ENCODE peak calls at places on chromosomes 7 and 10, in nine cellular contexts. Y is small intestine, Z is GM23248, O is thoracic aorta, T is prostate gland, X is mucosa of descending colon, I is kidney epithelial cell, U is cardiac muscle cell, A is adipocyte. C is an unnamed sample. For H3K36me3, the result is how much of the 10 kb centered on the place peaks cover.

GRCh38 chr10:13865758-13866491 is 279.2 kb downstream of the PRPF18 start:
- DNase-seq in Z (peak), Y (no peak), O (no peak), X (no peak), A (peak), I (peak), U (peak), T (no peak), C (peak)

GRCh38 chr10:42421812-42422211 is 216.6 kb downstream of the ZNF33B start:
- DNase-seq in Z (no peak), X (no peak), A (peak), U (no peak), O (no peak), Y (no peak), T (no peak), I (no peak), C (no peak)

GRCh38 chr10:72260588-72261322 is 13.0 kb upstream of the DDIT4 start:
- DNase-seq in A (peak), O (no peak), Z (peak), Y (peak), I (no peak), U (peak), T (peak), X (peak), C (peak)

GRCh38 chr10:36094091-36094490 is 452.0 kb upstream of the FZD8 start:
- DNase-seq in T (no peak), U (no peak), I (no peak), Z (peak), O (no peak), Y (no peak), A (no peak), X (no peak), C (no peak)

GRCh38 chr10:99560277-99561126 is 27.8 kb downstream of the NKX2-3 start:
- DNase-seq in Y (peak), Z (peak), U (peak), A (peak), X (no peak), O (no peak), T (peak), I (no peak), C (no peak)

GRCh38 chr7:2970907-2971306 is 72.8 kb downstream of the CARD11 start:
- DNase-seq in X (no peak), U (no peak), Z (no peak), O (no peak), Y (no peak), A (no peak), T (no peak), I (no peak), C (no peak)

GRCh38 chr7:115941703-115942268 is 88.8 kb downstream of the TFEC start:
- DNase-seq in O (no peak), I (peak), U (peak), Z (peak), X (no peak), Y (no peak), A (no peak), T (no peak), C (no peak)

GRCh38 chr10:81018898-81019890 is 481.5 kb downstream of the SH2D4B start:
- DNase-seq in O (no peak), I (peak), U (peak), Z (peak), X (no peak), A (peak), Y (peak), T (peak), C (no peak)

GRCh38 chr10:69874464-69874863 is 72.8 kb downstream of the COL13A1 start:
- DNase-seq in X (no peak), Z (peak), I (no peak), U (peak), O (no peak), Y (no peak), T (no peak), A (peak), C (no peak)

GRCh38 chr7:28774529-28775057 is 183.5 kb downstream of the TRIL start:
- DNase-seq in X (no peak), T (no peak), Z (peak), U (no peak), A (peak), Y (no peak), I (no peak), O (no peak), C (no peak)

GRCh38 chr7:148483941-148484340 is 106.6 kb upstream of the C7orf33 start:
- DNase-seq in Y (no peak), T (no peak), I (no peak), Z (no peak), X (no peak), O (no peak), A (no peak), U (no peak), C (no peak)

GRCh38 chr7:115328018-115328417 is 406.1 kb downstream of the MDFIC start:
- DNase-seq in O (no peak), T (no peak), X (no peak), A (no peak), U (no peak), I (no peak), Y (no peak), Z (no peak), C (no peak)

GRCh38 chr10:49508249-49508648 is 30.7 kb downstream of the ERCC6 start:
- DNase-seq in A (no peak), T (no peak), Y (peak), O (no peak), Z (no peak), X (no peak), U (no peak), I (no peak), C (no peak)

GRCh38 chr10:5416981-5417380 is 4.6 kb downstream of the NET1 start:
- DNase-seq in A (no peak), I (no peak), U (no peak), X (no peak), Y (no peak), Z (no peak), T (no peak), O (no peak), C (no peak)

GRCh38 chr10:8116926-8117493 is 62.5 kb downstream of the GATA3 start:
- DNase-seq in U (peak), Y (no peak), A (no peak), X (no peak), I (no peak), T (no peak), Z (no peak), O (no peak), C (no peak)

GRCh38 chr7:71824356-71824755 is 587.8 kb downstream of the CALN1 start:
- DNase-seq in U (peak), O (no peak), T (no peak), I (no peak), Z (peak), X (no peak), Y (no peak), A (peak), C (no peak)

GRCh38 chr7:20577362-20578069 is 38.0 kb upstream of the ABCB5 start:
- DNase-seq in U (peak), Z (no peak), O (no peak), T (no peak), X (no peak), A (peak), Y (peak), I (no peak), C (no peak)

GRCh38 chr10:101968286-101968685 is 87.7 kb downstream of the ARMH3 start:
- DNase-seq in T (no peak), O (no peak), U (no peak), Y (no peak), I (no peak), X (no peak), Z (no peak), A (no peak), C (no peak)

GRCh38 chr7:1807821-1808600 is 137.9 kb downstream of the ELFN1 start:
- DNase-seq in O (no peak), X (no peak), Y (no peak), T (no peak), I (no peak), Z (no peak), U (no peak), A (no peak), C (no peak)

GRCh38 chr7:67392596-67393438 is 396.2 kb downstream of the TYW1 start:
- DNase-seq in I (no peak), Y (no peak), Z (no peak), O (no peak), A (no peak), X (no peak), T (peak), U (no peak), C (no peak)

GRCh38 chr10:88194041-88194887 is 330.8 kb downstream of the PTEN start:
- DNase-seq in Z (peak), O (no peak), T (no peak), A (no peak), Y (peak), I (no peak), X (no peak), U (peak), C (no peak)

GRCh38 chr7:123041085-123041484 is 45.6 kb upstream of the TAS2R16 start:
- DNase-seq in A (peak), U (peak), X (no peak), Z (no peak), Y (no peak), T (no peak), I (peak), O (no peak), C (no peak)

GRCh38 chr10:68402271-68402670 is 4.8 kb downstream of the RUFY2 start:
- DNase-seq in I (no peak), T (no peak), O (no peak), X (no peak), Z (no peak), Y (no peak), A (no peak), U (peak), C (no peak)

GRCh38 chr10:114405011-114405350 is 679 bp upstream of the AFAP1L2 start:
- DNase-seq in O (no peak), X (peak), I (no peak), Y (peak), U (no peak), T (no peak), Z (no peak), A (no peak), C (no peak)

GRCh38 chr7:137818036-137818435 is 28.7 kb downstream of the DGKI start:
- DNase-seq in Y (peak), U (no peak), O (no peak), Z (peak), T (no peak), X (no peak), I (no peak), A (no peak), C (no peak)

GRCh38 chr10:99329238-99329890 is at the start of gene CNNM1:
- DNase-seq in O (no peak), X (peak), T (peak), I (no peak), Y (no peak), U (peak), A (peak), Z (peak), C (no peak)

GRCh38 chr7:151310578-151310977 is 31.0 kb upstream of the NUB1 start:
- DNase-seq in I (no peak), Y (peak), U (peak), Z (peak), O (no peak), X (no peak), A (peak), T (no peak), C (peak)

GRCh38 chr10:57333880-57334279 is 933.8 kb downstream of the IPMK start:
- DNase-seq in T (no peak), Z (peak), O (no peak), Y (no peak), X (no peak), A (no peak), U (no peak), I (no peak), C (no peak)

GRCh38 chr7:136869006-136869961 is 832 bp downstream of the CHRM2 start:
- DNase-seq in T (no peak), U (peak), Y (no peak), O (no peak), Z (peak), A (peak), I (no peak), X (peak), C (no peak)

GRCh38 chr7:92595281-92595680 is 5.1 kb upstream of the FAM133B start:
- DNase-seq in Y (no peak), I (peak), U (no peak), Z (peak), X (no peak), A (peak), T (no peak), O (no peak), C (no peak)

GRCh38 chr10:132252412-132252811 is 55.3 kb downstream of the STK32C start:
- DNase-seq in I (no peak), T (no peak), U (no peak), Z (no peak), Y (no peak), A (no peak), X (no peak), O (no peak), C (no peak)
- H3K36me3 ChIP-seq in I (under half), T (under half), U (under half), Z (under half), Y (under half), A (under half), X (under half), O (under half), C (under half)

DNA sequence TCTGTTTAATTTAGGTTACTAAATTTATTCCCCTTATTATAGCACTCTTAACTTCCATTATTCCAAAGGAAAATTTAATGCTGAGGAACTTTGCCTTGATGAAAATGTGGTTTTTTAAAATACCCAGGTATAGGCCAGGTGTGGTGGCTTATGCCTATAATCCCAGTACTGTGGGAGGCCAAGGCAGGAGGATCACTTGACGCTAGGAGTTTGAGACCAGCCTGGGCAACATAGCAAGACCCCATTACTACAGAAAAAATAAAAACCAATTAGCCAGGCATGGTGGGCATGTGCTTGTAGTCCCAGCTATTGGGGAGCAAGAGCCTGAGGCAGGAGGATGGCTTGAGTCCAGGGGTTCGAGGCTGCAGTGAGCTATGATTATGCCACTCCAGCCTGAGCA is 32.4 kb downstream of the TMEM243 start:
- DNase-seq in Z (no peak), I (no peak), T (no peak), Y (no peak), O (no peak), U (no peak), X (no peak), A (no peak), C (no peak)
- H3K36me3 ChIP-seq in Z (half or more), I (under half), T (under half), Y (under half), O (half or more), U (half or more), X (under half), A (half or more), C (half or more)

DNA sequence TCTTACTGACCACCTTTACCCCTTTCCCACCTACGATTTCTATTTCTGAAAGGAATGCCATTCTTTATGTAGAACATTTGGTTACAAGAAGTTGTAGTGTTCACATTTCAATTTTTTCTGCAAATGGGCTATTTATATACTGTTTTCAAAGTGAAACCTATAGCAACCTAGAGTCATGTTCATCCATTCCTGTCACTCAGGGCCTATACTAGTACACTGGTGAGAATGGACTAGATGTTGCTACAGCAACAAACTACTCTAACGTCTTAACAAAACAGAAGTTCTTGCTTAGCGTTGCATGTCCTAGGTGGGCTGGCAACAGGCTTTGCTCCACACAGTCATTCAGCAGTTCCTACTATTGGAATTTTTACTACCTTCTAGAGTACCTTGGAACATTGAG is 16.3 kb downstream of the CASD1 start:
- DNase-seq in Z (no peak), U (no peak), T (no peak), Y (no peak), A (no peak), X (no peak), O (no peak), I (no peak), C (no peak)
- H3K36me3 ChIP-seq in Z (under half), U (under half), T (under half), Y (under half), A (under half), X (under half), O (under half), I (under half), C (under half)

GRCh38 chr10:124012583-124012982 is 80.8 kb downstream of the CHST15 start:
- DNase-seq in Y (no peak), T (no peak), A (no peak), X (peak), I (no peak), O (no peak), U (no peak), Z (no peak), C (no peak)
- H3K36me3 ChIP-seq in Y (under half), T (under half), A (under half), X (under half), I (under half), O (under half), U (under half), Z (under half), C (under half)

GRCh38 chr7:16695621-16696237 is 49.7 kb downstream of the BZW2 start:
- DNase-seq in O (no peak), I (peak), A (peak), X (no peak), Z (peak), U (peak), T (peak), Y (peak), C (no peak)

GRCh38 chr7:16694806-16695205 is 48.8 kb downstream of the BZW2 start:
- DNase-seq in Z (no peak), I (no peak), T (no peak), X (no peak), O (no peak), A (no peak), U (no peak), Y (no peak), C (no peak)

GRCh38 chr7:16702433-16702832 is 51.1 kb upstream of the TSPAN13 start:
- DNase-seq in X (no peak), A (no peak), Z (no peak), I (no peak), T (no peak), Y (peak), U (peak), O (no peak), C (no peak)

GRCh38 chr7:16697507-16698199 is 51.7 kb downstream of the BZW2 start:
- DNase-seq in T (no peak), A (peak), I (no peak), O (no peak), Y (no peak), X (no peak), U (peak), Z (peak), C (no peak)

DNA sequence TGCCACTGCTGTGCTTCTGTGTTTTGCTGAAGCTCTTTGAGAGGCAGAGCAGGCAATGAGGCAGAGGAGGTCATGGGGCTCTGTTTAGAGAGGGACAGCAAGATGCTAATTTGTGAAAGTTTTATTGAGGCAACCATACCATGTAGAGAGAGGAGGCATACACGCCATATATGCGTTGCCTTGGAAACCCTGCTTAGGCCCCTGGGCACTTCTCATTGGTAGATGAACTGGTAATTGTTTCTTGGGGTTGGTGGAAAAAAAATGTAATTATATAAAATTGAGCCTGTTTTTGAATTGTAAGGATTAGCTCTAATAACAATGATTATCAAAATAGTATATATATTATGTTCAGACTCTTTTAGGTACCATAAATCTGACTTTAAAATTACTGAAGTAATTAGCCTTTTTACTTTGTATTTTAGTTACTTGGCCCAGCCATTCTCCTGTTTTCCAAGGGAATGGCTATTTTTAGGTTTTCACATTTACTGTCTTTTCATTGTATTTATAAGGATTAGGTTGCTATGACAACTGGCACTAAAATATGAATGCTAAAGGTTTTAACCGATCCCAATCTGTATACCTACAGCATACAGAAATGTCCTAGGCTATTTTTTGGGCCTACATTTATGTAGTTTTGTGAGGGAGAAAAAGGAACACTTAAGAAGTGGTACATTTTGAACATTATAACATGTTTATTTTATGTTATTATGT is 52.4 kb downstream of the BZW2 start:
- DNase-seq in I (no peak), Z (peak), X (no peak), A (peak), O (no peak), U (no peak), Y (no peak), T (no peak), C (no peak)
- H3K36me3 ChIP-seq in I (under half), Z (under half), X (under half), A (half or more), O (under half), U (half or more), Y (under half), T (under half), C (under half)

GRCh38 chr7:6479067-6479466 is 31.3 kb upstream of the DAGLB start:
- DNase-seq in O (no peak), A (no peak), U (no peak), Y (no peak), I (no peak), X (peak), Z (no peak), T (no peak), C (no peak)
- H3K36me3 ChIP-seq in O (under half), A (under half), U (under half), Y (under half), I (under half), X (under half), Z (under half), T (under half), C (under half)

GRCh38 chr10:2900530-2900929 is 166.8 kb upstream of the PFKP start:
- DNase-seq in A (no peak), T (no peak), Y (no peak), Z (no peak), I (no peak), X (no peak), O (no peak), U (no peak), C (no peak)

GRCh38 chr10:2899246-2899645 is 168.1 kb upstream of the PFKP start:
- DNase-seq in O (no peak), A (no peak), U (no peak), X (no peak), T (no peak), Y (no peak), I (no peak), Z (no peak), C (no peak)

GRCh38 chr10:2895616-2896196 is 171.6 kb upstream of the PFKP start:
- DNase-seq in Z (no peak), O (no peak), I (no peak), X (no peak), T (no peak), A (no peak), U (no peak), Y (no peak), C (no peak)

GRCh38 chr10:2898509-2898860 is 168.9 kb upstream of the PFKP start:
- DNase-seq in Z (no peak), O (no peak), T (no peak), A (no peak), X (no peak), Y (no peak), U (no peak), I (no peak), C (no peak)

DNA sequence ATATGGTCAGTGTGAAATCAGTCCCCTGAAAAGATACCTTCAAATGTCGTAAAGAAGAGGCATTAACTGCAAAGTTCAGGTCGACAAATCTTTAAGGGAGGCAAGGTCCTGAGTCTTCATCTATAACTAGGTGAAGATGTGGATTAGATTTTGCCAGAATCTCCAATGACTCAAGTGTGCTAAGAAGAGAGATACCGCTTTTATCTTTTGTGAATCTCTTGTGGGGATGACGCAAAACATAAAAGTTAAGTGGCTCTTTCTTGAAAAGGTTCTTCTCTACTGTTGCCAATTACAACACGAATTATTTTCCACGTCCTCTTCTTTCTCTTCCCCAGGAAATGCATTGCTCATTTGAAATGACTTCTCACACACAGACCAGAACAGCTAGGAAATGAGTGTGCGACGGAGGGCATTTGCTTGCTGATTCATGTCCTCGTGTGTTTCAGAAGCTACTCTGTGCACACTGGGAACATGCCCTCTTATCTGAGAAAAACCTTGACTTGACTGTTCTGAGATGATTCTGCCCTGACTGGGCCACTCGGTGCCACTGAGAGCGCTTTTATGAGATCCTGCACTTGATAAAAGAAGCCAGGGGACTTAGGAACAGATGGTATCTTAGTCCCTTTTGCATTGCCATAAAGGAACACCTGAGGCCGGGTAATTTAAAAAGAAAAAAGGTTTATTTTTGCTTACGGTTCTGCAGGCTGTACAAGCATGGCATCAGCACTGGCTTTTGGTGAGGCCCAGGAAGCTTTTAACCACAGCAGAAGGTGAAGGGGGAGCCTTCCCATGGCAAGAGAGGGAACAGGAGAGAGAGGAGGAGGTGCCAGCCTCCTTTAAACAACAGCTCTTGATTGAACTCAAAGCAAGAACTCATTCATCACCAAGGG is 169.5 kb upstream of the PFKP start:
- DNase-seq in Z (peak), X (no peak), O (no peak), A (no peak), I (no peak), Y (no peak), T (no peak), U (peak), C (no peak)
- H3K36me3 ChIP-seq in Z (under half), X (under half), O (under half), A (under half), I (under half), Y (under half), T (under half), U (under half), C (under half)

C was measured in ascending aorta.